ENCODE peak calls at places on chromosomes 5 and 9, in four cellular contexts. H is Panc1, W is HCT116, J is PC-9. C is an unnamed sample. For H3K9me3, the result is how much of the 10 kb centered on the place peaks cover.

GRCh38 chr5:117761190-117761589 is 1186.6 kb upstream of the SEMA6A start:
- DNase-seq in H (no peak), W (no peak), J (no peak), C (no peak)

GRCh38 chr5:112647428-112647827 is 90.3 kb upstream of the APC start:
- DNase-seq in H (no peak), W (no peak), J (no peak), C (no peak)

GRCh38 chr5:127910307-127910956 is 173.1 kb upstream of the SLC12A2 start:
- DNase-seq in H (no peak), W (no peak), J (no peak), C (no peak)

GRCh38 chr5:160547061-160547460 is 125.4 kb downstream of the PTTG1 start:
- DNase-seq in H (no peak), W (no peak), J (no peak), C (no peak)

GRCh38 chr9:136686794-136687711 is at the start of gene AGPAT2:
- DNase-seq in H (no peak), W (peak), J (peak), C (no peak)

GRCh38 chr9:136345281-136346156 is 18.0 kb downstream of the DNLZ start:
- DNase-seq in H (no peak), W (no peak), J (peak), C (no peak)

GRCh38 chr9:123820139-123820538 is 109.8 kb downstream of the DENND1A start:
- DNase-seq in H (no peak), W (no peak), J (no peak), C (no peak)

GRCh38 chr5:135977375-135977928 is 22.7 kb upstream of the LECT2 start:
- DNase-seq in H (peak), W (peak), J (peak), C (no peak)

GRCh38 chr9:121326130-121326838 is 43.8 kb downstream of the STOM start:
- DNase-seq in H (no peak), W (no peak), J (peak), C (no peak)

GRCh38 chr5:120014535-120014934 is 385.2 kb downstream of the FAM170A start:
- DNase-seq in H (no peak), W (no peak), J (no peak), C (no peak)

GRCh38 chr9:91101598-91102168 is 260.0 kb downstream of the AUH start:
- DNase-seq in H (no peak), W (no peak), J (no peak), C (no peak)

GRCh38 chr9:37426846-37427245 is 4.3 kb downstream of the GRHPR start:
- DNase-seq in H (no peak), W (no peak), J (no peak), C (no peak)

GRCh38 chr9:100324594-100325200 is 28.0 kb downstream of the TEX10 start:
- DNase-seq in H (no peak), W (peak), J (no peak), C (peak)

GRCh38 chr5:73233461-73234151 is 60.6 kb downstream of the TMEM174 start:
- DNase-seq in H (no peak), W (no peak), J (no peak), C (no peak)

GRCh38 chr5:137564475-137564961 is 65.4 kb upstream of the SPOCK1 start:
- DNase-seq in H (no peak), W (no peak), J (no peak), C (no peak)

GRCh38 chr5:88108490-88109279 is 160.0 kb downstream of the TMEM161B start:
- DNase-seq in H (no peak), W (no peak), J (no peak), C (no peak)

GRCh38 chr9:36148652-36149051 is 12.1 kb downstream of the GLIPR2 start:
- DNase-seq in H (no peak), W (no peak), J (peak), C (peak)

GRCh38 chr5:41795125-41795524 is 75.1 kb downstream of the OXCT1 start:
- DNase-seq in H (no peak), W (no peak), J (no peak), C (no peak)

GRCh38 chr9:18936094-18936871 is 96.7 kb downstream of the SAXO1 start:
- DNase-seq in H (no peak), W (no peak), J (no peak), C (no peak)

GRCh38 chr9:28073278-28073677 is 500.0 kb upstream of the C9orf72 start:
- DNase-seq in H (no peak), W (peak), J (no peak), C (no peak)

DNA sequence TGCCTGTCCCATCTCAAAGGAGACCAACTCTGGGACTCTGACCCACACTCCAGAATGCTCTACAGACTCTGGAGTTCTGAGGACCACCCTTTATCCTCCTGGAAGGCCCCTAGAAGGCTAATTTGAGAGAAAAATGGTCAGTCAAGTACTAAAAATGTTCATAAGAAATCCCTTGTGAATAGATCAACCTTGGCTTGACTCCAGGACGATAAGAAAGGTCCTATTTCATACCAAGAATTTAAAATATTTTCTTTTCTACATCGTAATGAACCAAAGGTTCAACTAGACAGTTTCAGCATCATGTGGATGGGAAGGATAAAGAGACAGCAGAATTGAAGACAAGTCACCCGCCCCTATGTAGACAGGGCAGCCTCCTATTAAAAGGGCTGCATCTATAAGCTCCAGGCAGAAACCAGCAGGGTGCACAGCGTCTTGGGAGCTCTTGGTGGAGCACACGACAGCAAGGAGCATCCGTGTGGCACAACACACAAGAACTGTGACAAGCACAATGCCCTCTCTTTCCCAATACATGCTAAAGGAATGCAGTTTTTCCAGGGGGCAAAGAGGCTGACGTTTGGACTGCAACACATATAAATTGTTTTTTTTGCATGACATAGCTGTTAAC is 38.3 kb downstream of the RASEF start:
- DNase-seq in H (no peak), W (no peak), J (no peak), C (no peak)
- H3K27ac ChIP-seq in H (no peak), W (no peak), J (no peak), C (no peak)

GRCh38 chr9:107044872-107045271 is 181.9 kb downstream of the ZNF462 start:
- DNase-seq in H (no peak), W (no peak), J (no peak), C (no peak)
- TF ChIP-seq CTCF in H (peak), W (peak), J (peak), C (no peak)

DNA sequence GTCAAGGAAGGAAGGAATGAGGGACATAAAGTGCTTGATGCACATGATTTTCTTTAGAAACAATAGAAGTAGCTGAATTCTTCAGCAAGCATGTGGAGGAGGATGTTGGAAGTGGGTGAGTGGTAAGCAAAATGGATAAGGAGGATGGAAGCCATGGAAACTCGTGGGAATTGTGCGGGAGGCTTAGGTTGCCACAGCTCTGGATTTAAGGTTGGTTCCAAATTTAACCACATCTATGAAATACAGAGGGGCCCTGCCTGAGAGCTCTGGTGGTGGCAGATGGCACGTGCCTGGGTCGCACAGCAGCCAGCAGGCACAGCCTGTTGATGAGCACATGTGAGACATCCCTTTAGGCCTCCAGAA is 284.7 kb downstream of the SMARCA2 start:
- DNase-seq in H (no peak), W (no peak), J (no peak), C (no peak)
- H3K9me3 ChIP-seq in H (under half), W (under half), J (under half), C (under half)

GRCh38 chr5:138716456-138716924 is 36.7 kb upstream of the CTNNA1 start:
- DNase-seq in H (no peak), W (no peak), J (peak), C (no peak)
- H3K27ac ChIP-seq in H (no peak), W (no peak), J (peak), C (no peak)

GRCh38 chr9:6735422-6735821 is 22.4 kb upstream of the KDM4C start:
- DNase-seq in H (no peak), W (no peak), J (no peak), C (no peak)

GRCh38 chr9:6733831-6734230 is 23.9 kb upstream of the KDM4C start:
- DNase-seq in H (no peak), W (no peak), J (no peak), C (no peak)

GRCh38 chr9:6733243-6733642 is 24.5 kb upstream of the KDM4C start:
- DNase-seq in H (no peak), W (no peak), J (no peak), C (no peak)

DNA sequence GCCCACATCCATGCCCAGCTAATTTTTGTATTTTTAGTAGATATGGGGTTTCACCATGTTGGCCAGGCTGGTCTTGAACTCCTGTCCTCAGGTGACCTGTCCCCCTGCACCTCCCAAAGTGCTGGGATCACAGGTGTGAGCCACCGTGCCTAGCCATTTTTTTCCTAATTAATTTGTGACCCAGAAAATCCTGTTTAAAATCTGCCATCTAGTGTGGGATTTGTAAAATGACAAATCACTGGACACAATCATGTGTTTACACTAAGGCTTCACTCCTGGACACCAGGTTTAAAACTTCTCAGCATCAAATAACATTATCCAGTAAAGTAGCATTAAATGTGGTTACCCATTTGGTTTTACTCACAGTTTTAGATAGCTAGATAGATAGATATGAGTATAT is 18.6 kb upstream of the KDM4C start:
- DNase-seq in H (no peak), W (peak), J (no peak), C (no peak)
- TF ChIP-seq CTCF in H (peak), W (peak), J (peak), C (peak)